ENCODE peak calls at places on chromosomes 12 and 14, in ten cellular contexts. M is stomach; R is neuronal stem cell; A is mammary epithelial cell; N is adipocyte; V is esophagus squamous epithelium; T is cardiac muscle cell; S is CD8-positive, alpha-beta T cell; O is SK-N-SH; F is brain microvascular endothelial cell. C is an unnamed sample. For H3K27me3 and H3K36me3, the result is how much of the 10 kb centered on the place peaks cover.

GRCh38 chr14:90281261-90281660 is 24.9 kb downstream of the PSMC1 start:
- DNase-seq in O (no peak), S (no peak), N (peak), V (no peak), F (peak), T (peak), M (no peak), A (peak), R (no peak), C (no peak)

GRCh38 chr14:104865069-104865630 is at the start of gene CEP170B:
- DNase-seq in T (peak), R (no peak), S (peak), V (no peak), F (no peak), O (peak), A (peak), N (peak), M (peak), C (peak)

GRCh38 chr14:90799420-90799819 is 16.8 kb downstream of the TTC7B start:
- DNase-seq in A (no peak), N (no peak), R (no peak), F (no peak), M (no peak), T (no peak), O (no peak), V (no peak), S (no peak), C (no peak)

GRCh38 chr12:120642806-120643205 is 2.4 kb downstream of the CABP1 start:
- DNase-seq in M (no peak), T (no peak), O (no peak), R (no peak), A (no peak), N (no peak), S (no peak), F (no peak), V (no peak), C (no peak)

GRCh38 chr12:23504043-23504442 is 445.4 kb downstream of the SOX5 start:
- DNase-seq in O (no peak), T (no peak), F (no peak), R (no peak), M (no peak), A (no peak), S (no peak), N (no peak), V (no peak), C (peak)

GRCh38 chr12:90954921-90955320 is at the start of gene CCER1:
- DNase-seq in F (no peak), O (peak), N (no peak), T (no peak), M (no peak), R (no peak), V (no peak), S (no peak), A (no peak), C (peak)

GRCh38 chr12:47973870-47974269 is 10.5 kb downstream of the TMEM106C start:
- DNase-seq in A (no peak), F (no peak), R (no peak), O (no peak), M (no peak), T (no peak), S (no peak), V (no peak), N (no peak), C (no peak)

GRCh38 chr12:100077367-100077766 is 65.3 kb downstream of the BLTP3B start:
- DNase-seq in N (peak), A (no peak), O (peak), M (no peak), V (no peak), R (no peak), S (no peak), T (peak), F (no peak), C (no peak)

GRCh38 chr12:104764225-104765073 is 193.6 kb downstream of the SLC41A2 start:
- DNase-seq in S (no peak), R (no peak), V (no peak), M (no peak), A (no peak), T (no peak), N (no peak), O (no peak), F (no peak), C (no peak)

GRCh38 chr12:45273717-45274271 is 57.9 kb downstream of the ANO6 start:
- DNase-seq in S (no peak), M (no peak), T (peak), N (peak), V (no peak), A (peak), F (peak), O (no peak), R (no peak), C (no peak)

GRCh38 chr14:57889245-57889644 is 23.4 kb upstream of the SLC35F4 start:
- DNase-seq in N (no peak), A (peak), T (peak), F (no peak), R (no peak), O (no peak), V (no peak), M (peak), S (no peak), C (no peak)

GRCh38 chr14:28375295-28375694 is 391.3 kb upstream of the FOXG1 start:
- DNase-seq in S (no peak), R (peak), M (no peak), T (peak), O (peak), A (peak), V (no peak), F (peak), N (peak), C (peak)

GRCh38 chr12:80262372-80263170 is 163.2 kb downstream of the OTOGL start:
- DNase-seq in N (peak), A (no peak), M (no peak), R (no peak), S (no peak), V (no peak), O (no peak), T (no peak), F (no peak), C (no peak)

GRCh38 chr12:103640831-103641230 is 53.8 kb downstream of the STAB2 start:
- DNase-seq in V (no peak), O (no peak), T (no peak), F (no peak), M (no peak), A (no peak), N (no peak), R (no peak), S (no peak), C (no peak)

GRCh38 chr12:102568151-102568815 is 87.9 kb upstream of the IGF1 start:
- DNase-seq in S (no peak), N (peak), F (no peak), A (no peak), T (no peak), O (no peak), M (no peak), V (no peak), R (no peak), C (no peak)

GRCh38 chr14:75229923-75230792 is 48.5 kb upstream of the FOS start:
- DNase-seq in S (peak), V (no peak), M (peak), A (peak), R (no peak), N (peak), F (peak), T (peak), O (no peak), C (no peak)

GRCh38 chr14:99603471-99603933 is 505 bp downstream of the CCDC85C start:
- DNase-seq in R (no peak), O (no peak), M (no peak), F (no peak), S (peak), V (no peak), N (peak), A (peak), T (peak), C (peak)

GRCh38 chr12:52811191-52812072 is 2.5 kb downstream of the KRT4 start:
- DNase-seq in V (no peak), M (no peak), F (no peak), A (no peak), O (no peak), T (no peak), S (no peak), R (no peak), N (no peak), C (no peak)

GRCh38 chr12:2570562-2570961 is 224.2 kb upstream of the FKBP4 start:
- DNase-seq in R (no peak), A (no peak), V (no peak), F (no peak), N (no peak), O (no peak), T (no peak), M (no peak), S (no peak), C (no peak)

GRCh38 chr14:86935241-86935640 is 1057.7 kb downstream of the GALC start:
- DNase-seq in O (no peak), R (no peak), F (no peak), M (no peak), V (no peak), S (no peak), T (peak), N (no peak), A (peak), C (no peak)

GRCh38 chr12:27635349-27635972 is 60.8 kb upstream of the REP15 start:
- DNase-seq in N (peak), A (peak), M (no peak), T (peak), V (no peak), R (no peak), O (peak), F (no peak), S (no peak), C (no peak)

GRCh38 chr12:52023182-52023975 is 16.6 kb downstream of the TAMALIN start:
- DNase-seq in T (peak), S (peak), M (peak), N (peak), V (no peak), O (peak), F (peak), R (peak), A (peak), C (peak)

GRCh38 chr14:51056431-51056830 is 38.5 kb downstream of the TRIM9 start:
- DNase-seq in V (no peak), R (no peak), A (no peak), M (no peak), F (no peak), T (no peak), S (no peak), N (no peak), O (peak), C (no peak)

GRCh38 chr12:15494329-15495046 is 172.2 kb downstream of the PTPRO start:
- DNase-seq in O (no peak), T (no peak), N (no peak), V (no peak), M (no peak), F (no peak), A (no peak), S (no peak), R (no peak), C (no peak)

GRCh38 chr14:53890611-53891091 is 66.0 kb downstream of the BMP4 start:
- DNase-seq in S (no peak), O (no peak), V (no peak), T (no peak), N (no peak), A (no peak), F (peak), M (no peak), R (peak), C (no peak)

GRCh38 chr14:50520947-50521815 is 11.2 kb downstream of the MAP4K5 start:
- DNase-seq in N (peak), S (peak), T (peak), A (peak), V (no peak), M (no peak), O (no peak), R (no peak), F (peak), C (no peak)

GRCh38 chr14:51564986-51565604 is 86.6 kb upstream of the FRMD6 start:
- DNase-seq in O (no peak), M (no peak), F (no peak), T (no peak), A (peak), V (no peak), N (no peak), S (no peak), R (no peak), C (no peak)

GRCh38 chr12:124835652-124836410 is 27.8 kb downstream of the SCARB1 start:
- DNase-seq in M (no peak), R (no peak), T (no peak), O (no peak), F (no peak), N (no peak), A (no peak), S (no peak), V (no peak), C (no peak)

GRCh38 chr14:61574514-61574807 is 120.9 kb upstream of the HIF1A start:
- DNase-seq in M (no peak), F (no peak), R (no peak), O (no peak), T (no peak), S (no peak), N (no peak), A (no peak), V (no peak), C (no peak)

GRCh38 chr12:29155079-29155478 is 6.0 kb downstream of the FAR2 start:
- DNase-seq in T (no peak), S (no peak), M (no peak), R (no peak), O (peak), V (no peak), N (peak), F (no peak), A (no peak), C (no peak)

GRCh38 chr14:94768141-94768520 is 1.8 kb downstream of the GSC start:
- DNase-seq in V (no peak), F (no peak), T (no peak), N (no peak), S (no peak), M (no peak), O (no peak), R (no peak), A (no peak), C (peak)
- H3K27me3 ChIP-seq in V (half or more), F (half or more), T (half or more), N (under half), S (under half), M (half or more), O (under half), R (half or more), A (half or more), C (half or more)

GRCh38 chr14:23093526-23093925 is 1.4 kb downstream of the ACIN1 start:
- DNase-seq in S (no peak), T (no peak), M (no peak), O (no peak), N (no peak), R (no peak), A (no peak), F (no peak), V (no peak), C (no peak)
- H3K36me3 ChIP-seq in S (under half), T (under half), M (half or more), O (under half), N (half or more), R (under half), A (under half), F (under half), V (half or more), C (under half)

GRCh38 chr14:100709956-100710284 is 16.8 kb upstream of the DLK1 start:
- DNase-seq in O (no peak), T (no peak), R (no peak), F (no peak), A (no peak), V (no peak), S (no peak), M (no peak), N (no peak), C (no peak)
- H3K4me3 ChIP-seq in O (no peak), T (no peak), R (no peak), F (no peak), A (no peak), V (peak), S (no peak), M (no peak), N (peak), C (no peak)

GRCh38 chr12:132416121-132416673 is 73.8 kb upstream of the FBRSL1 start:
- DNase-seq in M (no peak), F (no peak), T (no peak), O (no peak), R (no peak), S (no peak), N (no peak), A (no peak), V (no peak), C (no peak)

GRCh38 chr12:132413931-132414588 is 75.9 kb upstream of the FBRSL1 start:
- DNase-seq in F (no peak), M (no peak), S (no peak), R (no peak), O (peak), V (no peak), A (no peak), T (no peak), N (no peak), C (peak)

GRCh38 chr12:132414634-132415340 is 75.2 kb upstream of the FBRSL1 start:
- DNase-seq in T (peak), O (peak), N (peak), V (no peak), A (peak), S (peak), F (peak), M (peak), R (peak), C (peak)

GRCh38 chr12:132416827-132417226 is 73.1 kb upstream of the FBRSL1 start:
- DNase-seq in V (no peak), S (no peak), F (no peak), O (no peak), A (no peak), N (no peak), T (no peak), R (no peak), M (no peak), C (no peak)

DNA sequence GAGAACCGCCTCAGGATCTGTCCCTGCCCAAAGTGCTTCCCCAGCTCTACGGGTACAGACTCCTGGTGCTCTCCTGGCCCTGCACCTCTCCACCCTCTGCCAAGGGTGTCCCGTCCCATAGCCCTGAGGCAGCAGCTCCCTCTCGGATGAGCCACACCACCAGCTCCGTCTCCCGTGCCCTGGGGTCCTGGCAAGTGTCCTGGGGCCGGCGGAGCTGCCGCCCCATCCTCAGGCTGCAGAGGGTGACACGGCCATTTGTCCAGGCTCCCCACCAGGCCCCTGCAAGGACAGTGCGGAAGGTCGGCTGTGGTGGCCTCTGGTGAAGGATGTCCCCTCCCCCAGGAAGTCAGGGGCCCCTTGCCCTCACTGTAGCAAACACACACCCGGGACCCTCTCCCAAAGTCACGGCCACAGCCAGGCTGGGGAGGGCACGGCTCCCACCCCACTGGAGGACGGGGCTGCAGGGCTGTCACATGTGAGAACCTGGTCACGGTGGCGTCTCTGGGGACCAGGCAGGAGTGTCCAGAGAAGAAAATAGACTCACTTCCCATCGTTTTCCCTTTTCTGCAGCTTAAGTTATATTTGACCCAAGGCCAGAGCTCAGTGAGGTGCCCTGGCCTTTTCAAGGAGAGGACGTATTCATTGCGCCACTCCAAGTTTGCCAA is 74.4 kb upstream of the FBRSL1 start:
- DNase-seq in R (no peak), O (no peak), M (no peak), N (no peak), A (no peak), T (no peak), V (no peak), S (no peak), F (no peak), C (no peak)
- H3K27me3 ChIP-seq in R (half or more), O (under half), M (under half), N (under half), A (under half), T (under half), V (under half), S (under half), F (under half), C (under half)

GRCh38 chr12:118033902-118034301 is 17.4 kb downstream of the RFC5 start:
- DNase-seq in T (no peak), S (no peak), V (no peak), A (no peak), M (no peak), F (no peak), R (no peak), O (no peak), N (no peak), C (no peak)
- H3K36me3 ChIP-seq in T (half or more), S (under half), V (half or more), A (under half), M (half or more), F (half or more), R (under half), O (half or more), N (half or more), C (under half)

GRCh38 chr14:95486875-95487668 is 29.4 kb downstream of the SYNE3 start:
- DNase-seq in O (no peak), S (no peak), M (no peak), T (no peak), A (no peak), V (no peak), F (no peak), R (no peak), N (no peak), C (no peak)
- H3K4me3 ChIP-seq in O (no peak), S (no peak), M (no peak), T (no peak), A (no peak), V (no peak), F (no peak), R (no peak), N (no peak), C (no peak)

GRCh38 chr14:23575086-23575485 is 3.5 kb downstream of the JPH4 start:
- DNase-seq in F (no peak), S (no peak), M (peak), O (peak), R (no peak), V (no peak), N (no peak), T (no peak), A (no peak), C (peak)

GRCh38 chr14:23571701-23572523 is 4.3 kb upstream of the AP1G2 start:
- DNase-seq in R (no peak), O (no peak), M (no peak), V (no peak), T (no peak), S (no peak), F (no peak), N (no peak), A (no peak), C (no peak)

GRCh38 chr14:23572524-23572828 is 4.9 kb upstream of the AP1G2 start:
- DNase-seq in O (no peak), S (no peak), N (no peak), M (no peak), T (no peak), A (no peak), R (no peak), F (no peak), V (no peak), C (no peak)

GRCh38 chr14:23572841-23573240 is 5.2 kb upstream of the AP1G2 start:
- DNase-seq in T (no peak), A (no peak), F (no peak), V (no peak), N (no peak), O (no peak), R (no peak), S (no peak), M (no peak), C (no peak)

GRCh38 chr14:23573384-23573783 is 5.2 kb downstream of the JPH4 start:
- DNase-seq in N (no peak), S (no peak), R (no peak), M (peak), O (no peak), A (no peak), V (no peak), F (no peak), T (no peak), C (peak)
- H3K27me3 ChIP-seq in N (under half), S (under half), R (half or more), M (under half), O (under half), A (under half), V (under half), F (under half), T (under half), C (under half)

GRCh38 chr12:113918306-113918705 is 47.8 kb downstream of the RBM19 start:
- DNase-seq in T (no peak), R (no peak), V (no peak), A (no peak), M (no peak), N (no peak), O (no peak), F (no peak), S (no peak), C (no peak)
- H3K36me3 ChIP-seq in T (under half), R (under half), V (half or more), A (under half), M (half or more), N (under half), O (under half), F (under half), S (under half), C (under half)

DNA sequence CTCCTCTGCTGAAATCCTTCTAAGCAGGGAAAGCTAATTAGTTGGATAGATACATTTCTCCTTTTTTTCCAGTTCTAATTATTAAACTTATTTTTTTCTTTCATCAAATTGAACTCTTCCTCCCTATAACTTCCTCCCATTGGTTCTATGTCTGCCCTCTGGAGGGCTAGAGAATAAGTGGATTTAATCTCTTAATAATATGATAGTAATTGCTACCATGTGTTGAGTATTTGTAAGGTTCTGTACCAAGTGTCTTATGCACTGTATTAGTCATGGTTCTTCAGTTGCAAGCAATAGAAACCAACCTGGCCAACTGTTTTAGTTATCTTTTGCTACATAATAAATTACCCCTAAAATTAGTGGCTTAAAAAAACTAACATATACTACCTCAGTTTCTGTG is 190.5 kb upstream of the PLXNC1 start:
- DNase-seq in F (no peak), M (no peak), N (no peak), T (no peak), S (no peak), V (no peak), R (no peak), O (no peak), A (no peak), C (no peak)
- H3K4me3 ChIP-seq in F (no peak), M (no peak), N (no peak), T (no peak), S (no peak), V (no peak), R (no peak), O (no peak), A (no peak), C (no peak)

GRCh38 chr14:72722201-72722785 is 171.6 kb downstream of the DPF3 start:
- DNase-seq in R (no peak), S (no peak), T (peak), A (no peak), O (no peak), F (no peak), N (no peak), V (no peak), M (no peak), C (no peak)
- H3K27me3 ChIP-seq in R (under half), S (under half), T (under half), A (under half), O (under half), F (under half), N (under half), V (under half), M (under half), C (under half)